ENCODE peak calls at places on chromosome 15, in eight cellular contexts. O is uterus, H is IMR-90, G is left ventricle myocardium inferior, M is AG04450, Y is pancreas, U is neural crest cell, X is GM13976. C is an unnamed sample.

GRCh38 chr15:31098491-31098917 is 3.0 kb downstream of the TRPM1 start:
- DNase-seq in O (no peak), H (no peak), G (no peak), M (no peak), Y (no peak), U (no peak), X (no peak), C (no peak)

GRCh38 chr15:89760303-89761008 is 9.4 kb upstream of the MESP1 start:
- DNase-seq in O (peak; percentile 62), H (peak; percentile 57), G (peak; percentile 81), M (no peak), Y (peak; percentile 98), U (peak; percentile 91), X (peak; percentile 90), C (no peak)

GRCh38 chr15:70152070-70152480 is 54.4 kb upstream of the TLE3 start:
- DNase-seq in O (no peak), H (peak; percentile 18), G (no peak), M (no peak), Y (no peak), U (no peak), X (no peak), C (no peak)

GRCh38 chr15:57591237-57591821 is 375 bp upstream of the MYZAP start:
- DNase-seq in O (no peak), H (no peak), G (no peak), M (no peak), Y (no peak), U (no peak), X (no peak), C (no peak)

GRCh38 chr15:25088261-25088790 is 133.5 kb downstream of the SNRPN start:
- DNase-seq in O (no peak), H (no peak), G (no peak), M (no peak), Y (no peak), U (no peak), X (no peak), C (no peak)

GRCh38 chr15:78951841-78952238 is 7.0 kb upstream of the CTSH start:
- DNase-seq in O (no peak), H (peak; percentile 47), G (no peak), M (no peak), Y (no peak), U (no peak), X (no peak), C (no peak)

GRCh38 chr15:78457101-78457500 is 19.1 kb downstream of the IREB2 start:
- DNase-seq in O (no peak), H (peak; percentile 69), G (no peak), M (peak; percentile 21), Y (no peak), U (no peak), X (no peak), C (no peak)

GRCh38 chr15:96340611-96341464 is 10.3 kb downstream of the NR2F2 start:
- DNase-seq in O (peak; percentile 55), H (peak; percentile 73), G (peak; percentile 60), M (no peak), Y (peak; percentile 78), U (peak; percentile 58), X (no peak), C (peak; percentile 65)

GRCh38 chr15:89669941-89670340 is 9.2 kb downstream of the PLIN1 start:
- DNase-seq in O (no peak), H (no peak), G (no peak), M (no peak), Y (no peak), U (no peak), X (peak; percentile 20), C (no peak)

GRCh38 chr15:88627463-88627862 is 6.3 kb downstream of the AEN start:
- DNase-seq in O (no peak), H (no peak), G (no peak), M (no peak), Y (no peak), U (no peak), X (no peak), C (no peak)

GRCh38 chr15:73695773-73696640 is 11.8 kb downstream of the CD276 start:
- DNase-seq in O (no peak), H (no peak), G (no peak), M (no peak), Y (peak; percentile 47), U (no peak), X (no peak), C (no peak)

GRCh38 chr15:71411538-71412482 is 296.5 kb downstream of the THSD4 start:
- DNase-seq in O (peak; percentile 40), H (peak; percentile 52), G (no peak), M (no peak), Y (no peak), U (no peak), X (no peak), C (no peak)

GRCh38 chr15:87716422-87716821 is 540.1 kb downstream of the NTRK3 start:
- DNase-seq in O (no peak), H (no peak), G (no peak), M (no peak), Y (no peak), U (no peak), X (no peak), C (no peak)

GRCh38 chr15:66004618-66005262 is 135.4 kb downstream of the RAB11A start:
- DNase-seq in O (no peak), H (peak; percentile 31), G (no peak), M (no peak), Y (no peak), U (peak; percentile 57), X (peak; percentile 55), C (no peak)

GRCh38 chr15:47339800-47340575 is 377.3 kb upstream of the SEMA6D start:
- DNase-seq in O (no peak), H (peak; percentile 2), G (no peak), M (no peak), Y (no peak), U (no peak), X (no peak), C (no peak)

GRCh38 chr15:32867313-32867626 is 149.5 kb downstream of the GREM1 start:
- DNase-seq in O (no peak), H (peak; percentile 96), G (no peak), M (peak; percentile 78), Y (no peak), U (no peak), X (no peak), C (no peak)

DNA sequence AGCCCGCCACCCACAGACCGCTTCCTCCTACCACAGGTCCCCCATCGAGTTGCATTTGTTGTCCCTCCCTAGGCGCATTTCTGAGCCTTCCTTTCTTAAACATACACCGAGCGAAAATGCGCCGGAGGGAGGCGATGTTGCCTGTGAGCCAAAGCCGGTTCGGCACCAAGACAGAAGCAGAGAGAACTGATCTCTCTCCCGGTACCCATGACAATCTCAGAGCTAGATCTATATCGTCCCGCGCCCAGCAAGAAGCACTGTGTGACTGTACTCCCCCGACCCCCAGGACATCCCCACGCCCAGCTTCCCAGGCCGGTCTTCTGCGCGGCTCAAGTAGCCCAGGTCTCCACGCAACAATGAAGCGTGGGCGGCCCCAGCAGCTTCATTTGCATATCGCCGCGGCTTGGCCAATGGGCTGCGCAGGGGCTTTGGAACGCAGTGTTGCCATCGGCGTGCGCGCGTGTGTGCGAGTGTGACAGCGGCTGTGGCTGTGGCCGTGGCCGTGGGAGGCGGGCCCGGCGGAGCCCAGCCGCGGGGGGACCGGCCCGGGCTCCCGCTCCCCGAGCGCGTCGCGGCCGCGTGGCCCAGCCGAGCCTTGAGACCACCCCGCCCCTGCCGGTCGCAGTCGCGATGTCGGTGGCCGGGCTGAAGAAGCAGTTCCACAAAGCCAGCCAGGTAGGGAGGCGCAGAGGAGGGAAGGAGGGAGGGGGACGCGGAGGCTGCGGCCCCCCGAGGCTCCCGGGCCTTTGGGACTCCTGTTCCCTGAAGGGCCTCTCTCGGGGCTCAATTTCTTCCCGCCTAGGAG is at the start of gene SH3GL3:
- DNase-seq in O (peak; percentile 77), H (peak; percentile 55), G (peak; percentile 76), M (no peak), Y (peak; percentile 88), U (peak; percentile 76), X (peak; percentile 33), C (peak; percentile 85)
- TF ChIP-seq CTCF in O (peak; percentile 20), H (peak; percentile 22), G (peak; percentile 32), M (peak; percentile 27), Y (no peak), U (peak; percentile 62), X (no peak), C (peak; percentile 14)

DNA sequence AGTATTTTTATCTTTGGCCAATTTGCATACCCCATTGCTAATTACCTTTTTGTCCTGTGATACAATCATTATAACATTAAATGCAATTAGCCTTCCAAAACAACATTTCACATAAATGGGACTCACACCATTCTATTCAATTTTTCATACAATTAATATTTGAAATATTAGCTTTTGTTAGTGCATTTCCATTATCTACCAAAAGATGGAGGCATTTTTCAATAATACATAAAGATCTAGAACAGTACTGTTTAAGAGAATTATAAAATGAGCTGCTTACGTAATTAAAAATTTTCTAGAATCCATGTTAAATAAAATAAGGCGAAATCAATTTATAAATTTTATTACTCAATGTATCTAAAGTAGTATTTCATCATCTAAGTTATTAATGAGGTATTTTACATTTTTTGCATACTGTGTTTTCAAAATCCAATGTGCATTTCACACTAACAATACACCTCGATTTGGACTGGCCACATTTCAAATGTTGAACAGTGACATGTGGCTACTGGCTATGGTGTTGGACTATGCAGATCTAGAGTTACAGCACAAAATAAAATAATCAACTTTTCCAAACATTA is 74.3 kb downstream of the TJP1 start:
- DNase-seq in O (no peak), H (peak; percentile 37), G (no peak), M (no peak), Y (no peak), U (no peak), X (no peak), C (no peak)
- TF ChIP-seq CTCF in O (peak; percentile 36), H (peak; percentile 50), G (peak; percentile 61), M (peak; percentile 46), Y (peak; percentile 20), U (peak; percentile 66), X (no peak), C (peak; percentile 54)

DNA sequence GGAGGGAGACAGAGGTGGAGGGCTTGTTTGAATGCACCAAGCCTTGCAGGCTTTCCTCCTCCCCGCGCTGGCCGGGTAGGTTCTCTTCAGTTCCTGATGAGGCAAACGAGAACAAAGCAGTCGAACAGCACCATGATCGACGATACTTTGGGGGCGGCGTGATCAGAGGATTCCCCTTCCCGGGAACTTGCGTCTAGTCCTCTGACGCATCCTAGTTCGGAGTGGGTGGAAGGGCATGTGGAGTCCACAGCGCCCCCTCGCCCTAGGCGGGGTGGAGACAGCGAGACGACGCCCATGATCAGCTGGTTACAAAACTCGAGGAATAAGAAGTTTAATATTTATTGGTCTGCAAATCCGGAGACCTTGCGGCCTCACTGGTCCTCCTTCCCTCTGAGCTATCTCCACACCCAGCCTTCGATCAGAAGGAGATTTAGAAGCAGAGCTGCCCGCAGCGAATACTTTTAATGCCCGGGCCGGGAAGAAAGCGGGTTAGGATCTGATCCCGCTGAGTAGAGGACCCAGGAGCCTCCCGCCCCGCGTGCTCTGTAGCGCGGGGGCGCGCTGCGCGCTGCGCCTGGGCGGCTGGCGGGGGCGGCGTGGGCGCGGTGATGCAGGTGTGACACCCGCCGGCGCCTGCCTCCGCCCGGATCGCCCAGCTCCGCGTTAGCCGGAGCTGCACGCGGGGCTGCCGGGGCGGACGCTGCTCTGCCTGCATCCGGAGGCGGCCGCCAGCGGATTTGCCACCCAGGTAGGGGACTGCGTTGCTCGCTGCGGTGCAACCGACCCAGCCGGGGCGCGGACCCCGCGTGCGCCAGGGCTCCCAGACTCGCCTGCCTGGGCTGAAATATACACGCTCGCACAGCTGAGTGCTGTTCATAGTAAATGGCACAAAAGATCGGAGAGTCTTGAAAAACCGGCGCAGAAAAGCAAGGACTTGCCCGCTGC is at the start of gene SV2B:
- DNase-seq in O (no peak), H (peak; percentile 42), G (peak; percentile 27), M (no peak), Y (peak; percentile 77), U (peak; percentile 25), X (peak; percentile 73), C (peak; percentile 36)
- TF ChIP-seq CTCF in O (no peak), H (peak; percentile 12), G (peak; percentile 21), M (no peak), Y (no peak), U (peak; percentile 34), X (peak; percentile 30), C (no peak)

GRCh38 chr15:51782357-51782896 is 31.0 kb downstream of the TMOD2 start:
- DNase-seq in O (no peak), H (no peak), G (no peak), M (no peak), Y (no peak), U (no peak), X (peak; percentile 28), C (no peak)
- TF ChIP-seq CTCF in O (no peak), H (peak; percentile 28), G (peak; percentile 39), M (peak; percentile 31), Y (no peak), U (peak; percentile 61), X (no peak), C (no peak)